ENCODE peak calls at places on chromosomes 6 and 20, in four cellular contexts. J is tibial nerve, R is heart right ventricle, M is iPS DF 6.9. C is an unnamed sample. For H3K4me1, the result is how much of the 10 kb centered on the place peaks cover.

GRCh38 chr6:159633196-159633595 is 59.8 kb downstream of the SOD2 start:
- DNase-seq in J (no peak), R (no peak), M (no peak), C (no peak)

GRCh38 chr6:8194499-8194898 is 92.2 kb upstream of the EEF1E1 start:
- DNase-seq in J (no peak), R (no peak), M (no peak), C (no peak)

GRCh38 chr20:20304942-20305341 is 63.0 kb upstream of the INSM1 start:
- DNase-seq in J (no peak), R (no peak), M (no peak), C (no peak)

GRCh38 chr20:34791289-34792020 is 34.0 kb downstream of the NCOA6 start:
- DNase-seq in J (no peak), R (no peak), M (no peak), C (peak)

GRCh38 chr6:21479140-21479539 is 114.4 kb upstream of the SOX4 start:
- DNase-seq in J (no peak), R (peak), M (no peak), C (no peak)

GRCh38 chr6:45606831-45607400 is 229.2 kb upstream of the SUPT3H start:
- DNase-seq in J (no peak), R (no peak), M (no peak), C (no peak)

GRCh38 chr6:167013946-167014345 is 14.7 kb downstream of the CEP43 start:
- DNase-seq in J (no peak), R (no peak), M (no peak), C (no peak)

GRCh38 chr6:19949155-19949554 is 112.0 kb downstream of the ID4 start:
- DNase-seq in J (no peak), R (no peak), M (no peak), C (no peak)

GRCh38 chr20:36390719-36391415 is 84.7 kb downstream of the DLGAP4 start:
- DNase-seq in J (no peak), R (no peak), M (no peak), C (no peak)

GRCh38 chr20:63863021-63863797 is 1.9 kb upstream of the TPD52L2 start:
- DNase-seq in J (no peak), R (no peak), M (no peak), C (no peak)

GRCh38 chr6:157896931-157897330 is 73.9 kb downstream of the SNX9 start:
- DNase-seq in J (no peak), R (no peak), M (no peak), C (no peak)

GRCh38 chr20:17971571-17972013 is 2.8 kb downstream of the MGME1 start:
- DNase-seq in J (no peak), R (no peak), M (no peak), C (no peak)

GRCh38 chr6:138287144-138287955 is 69.1 kb upstream of the PBOV1 start:
- DNase-seq in J (no peak), R (no peak), M (no peak), C (peak)

GRCh38 chr6:169960003-169960344 is 208.6 kb downstream of the ERMARD start:
- DNase-seq in J (no peak), R (no peak), M (no peak), C (no peak)

GRCh38 chr6:90288404-90288803 is 8.2 kb downstream of the BACH2 start:
- DNase-seq in J (no peak), R (no peak), M (no peak), C (peak)

GRCh38 chr20:37897008-37897548 is 5.8 kb upstream of the VSTM2L start:
- DNase-seq in J (no peak), R (peak), M (no peak), C (no peak)

GRCh38 chr6:167157414-167157813 is 366 bp downstream of the GPR31 start:
- DNase-seq in J (no peak), R (no peak), M (no peak), C (no peak)

GRCh38 chr6:42158011-42158410 is 15.2 kb upstream of the GUCA1A start:
- DNase-seq in J (no peak), R (no peak), M (no peak), C (peak)

GRCh38 chr6:111585241-111585968 is 20.3 kb downstream of the TRAF3IP2 start:
- DNase-seq in J (peak), R (no peak), M (no peak), C (no peak)

GRCh38 chr6:148501178-148501590 is 158.5 kb downstream of the SASH1 start:
- DNase-seq in J (peak), R (no peak), M (no peak), C (peak)

GRCh38 chr20:51732454-51732791 is 35.8 kb downstream of the ATP9A start:
- DNase-seq in J (peak), R (no peak), M (no peak), C (peak)

DNA sequence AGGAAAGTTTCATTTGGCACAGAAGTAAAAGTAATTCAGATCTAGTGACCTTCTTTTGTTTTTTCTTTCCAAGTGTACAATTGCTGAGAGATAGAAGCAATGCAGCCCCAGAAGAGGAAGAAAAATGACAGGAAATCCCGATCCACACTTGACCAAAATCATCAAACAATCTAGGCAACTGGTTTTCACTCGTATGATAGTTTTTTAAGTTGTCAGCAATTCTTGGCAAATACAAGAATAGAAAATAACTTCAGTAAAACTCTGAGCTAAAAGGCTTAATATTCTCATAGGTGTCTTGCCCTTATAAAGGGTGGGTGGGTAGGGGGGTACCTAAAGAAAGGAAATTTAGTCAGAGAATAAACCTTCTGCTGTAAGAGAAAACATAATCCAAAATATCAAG is 36.0 kb downstream of the SESN1 start:
- DNase-seq in J (no peak), R (no peak), M (no peak), C (no peak)
- H3K4me1 ChIP-seq in J (under half), R (under half), M (under half), C (under half)

GRCh38 chr6:106413016-106413415 is 52.5 kb downstream of the CRYBG1 start:
- DNase-seq in J (no peak), R (no peak), M (no peak), C (no peak)

GRCh38 chr6:106411034-106411433 is 50.5 kb downstream of the CRYBG1 start:
- DNase-seq in J (no peak), R (no peak), M (no peak), C (peak)

GRCh38 chr6:106411643-106412200 is 51.2 kb downstream of the CRYBG1 start:
- DNase-seq in J (no peak), R (no peak), M (no peak), C (peak)

GRCh38 chr6:106415920-106416319 is 55.4 kb downstream of the CRYBG1 start:
- DNase-seq in J (no peak), R (no peak), M (no peak), C (no peak)

GRCh38 chr6:106413722-106414121 is 53.2 kb downstream of the CRYBG1 start:
- DNase-seq in J (no peak), R (no peak), M (no peak), C (no peak)
- H3K4me1 ChIP-seq in J (under half), R (under half), M (under half), C (under half)

GRCh38 chr6:34696189-34696738 is 303 bp downstream of the ILRUN start:
- DNase-seq in J (no peak), R (peak), M (no peak), C (peak)

GRCh38 chr6:34688956-34689355 is 7.6 kb downstream of the ILRUN start:
- DNase-seq in J (no peak), R (no peak), M (no peak), C (no peak)

GRCh38 chr6:34689742-34690141 is 6.8 kb downstream of the ILRUN start:
- DNase-seq in J (no peak), R (no peak), M (no peak), C (no peak)

GRCh38 chr6:34695729-34696188 is 808 bp downstream of the ILRUN start:
- DNase-seq in J (no peak), R (no peak), M (no peak), C (no peak)

GRCh38 chr6:34692280-34692679 is 4.3 kb downstream of the ILRUN start:
- DNase-seq in J (no peak), R (no peak), M (no peak), C (no peak)
- H3K4me1 ChIP-seq in J (under half), R (under half), M (under half), C (under half)

GRCh38 chr6:136959471-136959891 is 37.4 kb downstream of the SLC35D3 start:
- DNase-seq in J (no peak), R (peak), M (no peak), C (peak)

GRCh38 chr6:136964368-136964767 is 42.3 kb downstream of the SLC35D3 start:
- DNase-seq in J (no peak), R (no peak), M (no peak), C (no peak)

GRCh38 chr6:136963259-136963658 is 41.2 kb downstream of the SLC35D3 start:
- DNase-seq in J (no peak), R (no peak), M (no peak), C (no peak)

GRCh38 chr6:136962661-136963060 is 40.6 kb downstream of the SLC35D3 start:
- DNase-seq in J (no peak), R (no peak), M (no peak), C (no peak)

DNA sequence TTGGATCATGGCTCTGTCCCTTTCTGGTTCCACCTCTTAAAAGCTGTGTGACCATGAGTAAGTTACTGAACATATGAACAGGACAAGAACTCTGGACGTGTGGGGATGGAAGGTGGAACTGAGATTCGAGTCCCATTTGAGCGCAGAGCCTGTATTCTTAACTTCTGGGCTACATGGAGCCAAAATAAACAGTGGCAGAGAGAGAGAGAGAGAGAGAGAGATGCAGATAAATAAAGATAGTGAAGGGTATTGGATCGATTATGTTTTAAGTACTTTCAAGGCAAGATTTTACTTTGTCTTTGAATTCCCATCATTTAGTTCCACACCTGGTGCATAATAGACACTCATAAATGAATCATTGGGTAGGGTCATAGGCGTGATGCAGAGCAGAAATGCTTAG is 39.7 kb downstream of the SLC35D3 start:
- DNase-seq in J (no peak), R (no peak), M (no peak), C (no peak)
- H3K4me1 ChIP-seq in J (under half), R (under half), M (under half), C (under half)

GRCh38 chr20:11919571-11919970 is 1.9 kb downstream of the BTBD3 start:
- DNase-seq in J (no peak), R (no peak), M (no peak), C (no peak)

GRCh38 chr20:11922561-11922960 is 4.9 kb downstream of the BTBD3 start:
- DNase-seq in J (no peak), R (no peak), M (no peak), C (no peak)

GRCh38 chr20:11920083-11920482 is 2.4 kb downstream of the BTBD3 start:
- DNase-seq in J (no peak), R (no peak), M (no peak), C (no peak)

GRCh38 chr20:11919046-11919445 is 1.4 kb downstream of the BTBD3 start:
- DNase-seq in J (no peak), R (peak), M (no peak), C (peak)

GRCh38 chr20:11921326-11921725 is 3.6 kb downstream of the BTBD3 start:
- DNase-seq in J (no peak), R (no peak), M (no peak), C (no peak)
- H3K4me1 ChIP-seq in J (under half), R (under half), M (under half), C (under half)

DNA sequence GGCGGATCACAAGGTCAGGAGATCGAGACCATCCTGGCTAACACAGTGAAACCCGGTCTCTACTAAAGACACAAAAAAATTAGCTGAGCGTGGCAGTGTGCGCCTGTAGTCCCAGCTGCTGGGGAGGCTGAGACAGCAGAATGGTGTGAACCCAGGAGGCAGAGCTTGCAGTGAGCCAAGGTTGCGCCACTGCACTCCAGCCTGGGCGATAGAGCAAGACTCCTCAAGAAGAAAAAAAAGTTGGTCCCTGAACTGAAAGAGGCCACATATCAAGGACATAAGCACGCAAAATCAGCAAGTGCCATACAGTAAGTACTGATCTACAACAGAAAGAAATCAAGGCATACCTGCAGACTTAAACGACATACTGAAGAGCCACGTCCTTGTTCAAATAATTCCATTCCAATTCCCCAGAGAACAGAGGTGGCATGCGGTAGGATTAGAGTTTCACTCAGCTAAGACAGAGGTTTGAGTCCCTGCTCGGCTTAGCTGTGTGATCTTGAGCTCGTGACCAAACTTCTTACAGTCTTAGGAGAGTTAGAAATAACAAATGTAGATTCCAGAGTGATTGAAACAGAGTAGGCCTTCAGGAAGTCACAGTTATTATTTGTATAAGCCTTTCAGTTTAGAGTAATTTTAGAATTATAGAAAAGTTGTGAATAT is 29.2 kb downstream of the B4GALT5 start:
- DNase-seq in J (no peak), R (no peak), M (no peak), C (no peak)
- H3K4me1 ChIP-seq in J (under half), R (under half), M (under half), C (under half)

C was measured in hepatocyte.